ENCODE peak calls at places on chromosome 7, in six cellular contexts. One of them, this sample, is unnamed.

GRCh38 chr7:29071203-29071804 is 75.0 kb downstream of the CPVL start:
- DNase-seq in GM20000: no peak
- DNase-seq in body of pancreas: no peak
- DNase-seq in B cell: no peak
- DNase-seq in CD4-positive, alpha-beta T cell: no peak
- DNase-seq in astrocyte of the spinal cord: no peak
- DNase-seq in this sample: no peak

GRCh38 chr7:116052006-116052405 is 21.4 kb upstream of the TFEC start:
- DNase-seq in GM20000: no peak
- DNase-seq in body of pancreas: no peak
- DNase-seq in B cell: no peak
- DNase-seq in CD4-positive, alpha-beta T cell: no peak
- DNase-seq in astrocyte of the spinal cord: peak; percentile 7
- DNase-seq in this sample: no peak

GRCh38 chr7:159253657-159254056 is 109.0 kb upstream of the VIPR2 start:
- DNase-seq in GM20000: no peak
- DNase-seq in body of pancreas: no peak
- DNase-seq in B cell: no peak
- DNase-seq in CD4-positive, alpha-beta T cell: no peak
- DNase-seq in astrocyte of the spinal cord: no peak
- DNase-seq in this sample: no peak

GRCh38 chr7:143385891-143386781 is 5.0 kb downstream of the ZYX start:
- DNase-seq in GM20000: no peak
- DNase-seq in body of pancreas: no peak
- DNase-seq in B cell: no peak
- DNase-seq in CD4-positive, alpha-beta T cell: no peak
- DNase-seq in astrocyte of the spinal cord: no peak
- DNase-seq in this sample: peak; percentile 20

GRCh38 chr7:99997545-99998137 is 17.8 kb upstream of the ZKSCAN1 start:
- DNase-seq in GM20000: peak; percentile 69
- DNase-seq in body of pancreas: peak; percentile 67
- DNase-seq in B cell: peak; percentile 65
- DNase-seq in CD4-positive, alpha-beta T cell: peak; percentile 55
- DNase-seq in astrocyte of the spinal cord: peak; percentile 27
- DNase-seq in this sample: peak; percentile 77

GRCh38 chr7:46363688-46364087 is 442.6 kb upstream of the IGFBP3 start:
- DNase-seq in GM20000: no peak
- DNase-seq in body of pancreas: peak; percentile 39
- DNase-seq in B cell: no peak
- DNase-seq in CD4-positive, alpha-beta T cell: no peak
- DNase-seq in astrocyte of the spinal cord: no peak
- DNase-seq in this sample: no peak

GRCh38 chr7:96199421-96199820 is 122.5 kb downstream of the SLC25A13 start:
- DNase-seq in GM20000: no peak
- DNase-seq in body of pancreas: no peak
- DNase-seq in B cell: no peak
- DNase-seq in CD4-positive, alpha-beta T cell: no peak
- DNase-seq in astrocyte of the spinal cord: peak; percentile 15
- DNase-seq in this sample: no peak

GRCh38 chr7:55444786-55445185 is 79.6 kb downstream of the LANCL2 start:
- DNase-seq in GM20000: no peak
- DNase-seq in body of pancreas: no peak
- DNase-seq in B cell: no peak
- DNase-seq in CD4-positive, alpha-beta T cell: no peak
- DNase-seq in astrocyte of the spinal cord: no peak
- DNase-seq in this sample: no peak

GRCh38 chr7:155840909-155841308 is 28.6 kb upstream of the SHH start:
- DNase-seq in GM20000: no peak
- DNase-seq in body of pancreas: no peak
- DNase-seq in B cell: no peak
- DNase-seq in CD4-positive, alpha-beta T cell: no peak
- DNase-seq in astrocyte of the spinal cord: no peak
- DNase-seq in this sample: no peak

GRCh38 chr7:134916428-134916883 is 69.9 kb upstream of the AGBL3 start:
- DNase-seq in GM20000: no peak
- DNase-seq in body of pancreas: no peak
- DNase-seq in B cell: no peak
- DNase-seq in CD4-positive, alpha-beta T cell: no peak
- DNase-seq in astrocyte of the spinal cord: no peak
- DNase-seq in this sample: no peak

GRCh38 chr7:140391634-140392033 is 6.7 kb downstream of the SLC37A3 start:
- DNase-seq in GM20000: no peak
- DNase-seq in body of pancreas: no peak
- DNase-seq in B cell: no peak
- DNase-seq in CD4-positive, alpha-beta T cell: no peak
- DNase-seq in astrocyte of the spinal cord: no peak
- DNase-seq in this sample: no peak

GRCh38 chr7:96973986-96974385 is 31.4 kb upstream of the DLX6 start:
- DNase-seq in GM20000: no peak
- DNase-seq in body of pancreas: no peak
- DNase-seq in B cell: no peak
- DNase-seq in CD4-positive, alpha-beta T cell: no peak
- DNase-seq in astrocyte of the spinal cord: peak; percentile 64
- DNase-seq in this sample: no peak

GRCh38 chr7:35241431-35241830 is 12.5 kb downstream of the TBX20 start:
- DNase-seq in GM20000: no peak
- DNase-seq in body of pancreas: no peak
- DNase-seq in B cell: no peak
- DNase-seq in CD4-positive, alpha-beta T cell: no peak
- DNase-seq in astrocyte of the spinal cord: no peak
- DNase-seq in this sample: no peak

GRCh38 chr7:106480161-106480579 is 180.8 kb downstream of the CCDC71L start:
- DNase-seq in GM20000: no peak
- DNase-seq in body of pancreas: no peak
- DNase-seq in B cell: no peak
- DNase-seq in CD4-positive, alpha-beta T cell: no peak
- DNase-seq in astrocyte of the spinal cord: no peak
- DNase-seq in this sample: peak; percentile 32

GRCh38 chr7:106285801-106286492 is 1.2 kb upstream of the NAMPT start:
- DNase-seq in GM20000: peak; percentile 66
- DNase-seq in body of pancreas: no peak
- DNase-seq in B cell: no peak
- DNase-seq in CD4-positive, alpha-beta T cell: no peak
- DNase-seq in astrocyte of the spinal cord: peak; percentile 55
- DNase-seq in this sample: peak; percentile 70

GRCh38 chr7:112892263-112892662 is 102.1 kb upstream of the TMEM168 start:
- DNase-seq in GM20000: no peak
- DNase-seq in body of pancreas: peak; percentile 16
- DNase-seq in B cell: no peak
- DNase-seq in CD4-positive, alpha-beta T cell: no peak
- DNase-seq in astrocyte of the spinal cord: peak; percentile 46
- DNase-seq in this sample: no peak

GRCh38 chr7:41010967-41011366 is 691.9 kb downstream of the INHBA start:
- DNase-seq in GM20000: no peak
- DNase-seq in body of pancreas: no peak
- DNase-seq in B cell: no peak
- DNase-seq in CD4-positive, alpha-beta T cell: no peak
- DNase-seq in astrocyte of the spinal cord: no peak
- DNase-seq in this sample: no peak

GRCh38 chr7:134890246-134891240 is 95.8 kb upstream of the AGBL3 start:
- DNase-seq in GM20000: no peak
- DNase-seq in body of pancreas: no peak
- DNase-seq in B cell: no peak
- DNase-seq in CD4-positive, alpha-beta T cell: no peak
- DNase-seq in astrocyte of the spinal cord: peak; percentile 85
- DNase-seq in this sample: no peak

GRCh38 chr7:75533926-75534325 is 41.8 kb downstream of the SPDYE5 start:
- DNase-seq in GM20000: no peak
- DNase-seq in body of pancreas: no peak
- DNase-seq in B cell: no peak
- DNase-seq in CD4-positive, alpha-beta T cell: no peak
- DNase-seq in astrocyte of the spinal cord: no peak
- DNase-seq in this sample: no peak

GRCh38 chr7:99693427-99694200 is 13.8 kb upstream of the CYP3A5 start:
- DNase-seq in GM20000: no peak
- DNase-seq in body of pancreas: peak; percentile 77
- DNase-seq in B cell: no peak
- DNase-seq in CD4-positive, alpha-beta T cell: no peak
- DNase-seq in astrocyte of the spinal cord: no peak
- DNase-seq in this sample: no peak

GRCh38 chr7:11786186-11786585 is 45.8 kb downstream of the THSD7A start:
- DNase-seq in GM20000: no peak
- DNase-seq in body of pancreas: no peak
- DNase-seq in B cell: no peak
- DNase-seq in CD4-positive, alpha-beta T cell: no peak
- DNase-seq in astrocyte of the spinal cord: peak; percentile 93
- DNase-seq in this sample: no peak
- TF ChIP-seq CTCF in GM20000: no peak
- TF ChIP-seq CTCF in body of pancreas: no peak
- TF ChIP-seq CTCF in B cell: no peak
- TF ChIP-seq CTCF in CD4-positive, alpha-beta T cell: no peak
- TF ChIP-seq CTCF in astrocyte of the spinal cord: no peak
- TF ChIP-seq CTCF in this sample: no peak

GRCh38 chr7:36276428-36277246 is 113.0 kb upstream of the ANLN start:
- DNase-seq in GM20000: no peak
- DNase-seq in body of pancreas: no peak
- DNase-seq in B cell: no peak
- DNase-seq in CD4-positive, alpha-beta T cell: no peak
- DNase-seq in astrocyte of the spinal cord: no peak
- DNase-seq in this sample: no peak

GRCh38 chr7:36277247-36277542 is 112.5 kb upstream of the ANLN start:
- DNase-seq in GM20000: no peak
- DNase-seq in body of pancreas: no peak
- DNase-seq in B cell: no peak
- DNase-seq in CD4-positive, alpha-beta T cell: no peak
- DNase-seq in astrocyte of the spinal cord: no peak
- DNase-seq in this sample: no peak

GRCh38 chr7:36273836-36274235 is 115.8 kb upstream of the ANLN start:
- DNase-seq in GM20000: no peak
- DNase-seq in body of pancreas: no peak
- DNase-seq in B cell: no peak
- DNase-seq in CD4-positive, alpha-beta T cell: no peak
- DNase-seq in astrocyte of the spinal cord: no peak
- DNase-seq in this sample: no peak

GRCh38 chr7:36278069-36278766 is 111.4 kb upstream of the ANLN start:
- DNase-seq in GM20000: no peak
- DNase-seq in body of pancreas: no peak
- DNase-seq in B cell: no peak
- DNase-seq in CD4-positive, alpha-beta T cell: no peak
- DNase-seq in astrocyte of the spinal cord: no peak
- DNase-seq in this sample: no peak

DNA sequence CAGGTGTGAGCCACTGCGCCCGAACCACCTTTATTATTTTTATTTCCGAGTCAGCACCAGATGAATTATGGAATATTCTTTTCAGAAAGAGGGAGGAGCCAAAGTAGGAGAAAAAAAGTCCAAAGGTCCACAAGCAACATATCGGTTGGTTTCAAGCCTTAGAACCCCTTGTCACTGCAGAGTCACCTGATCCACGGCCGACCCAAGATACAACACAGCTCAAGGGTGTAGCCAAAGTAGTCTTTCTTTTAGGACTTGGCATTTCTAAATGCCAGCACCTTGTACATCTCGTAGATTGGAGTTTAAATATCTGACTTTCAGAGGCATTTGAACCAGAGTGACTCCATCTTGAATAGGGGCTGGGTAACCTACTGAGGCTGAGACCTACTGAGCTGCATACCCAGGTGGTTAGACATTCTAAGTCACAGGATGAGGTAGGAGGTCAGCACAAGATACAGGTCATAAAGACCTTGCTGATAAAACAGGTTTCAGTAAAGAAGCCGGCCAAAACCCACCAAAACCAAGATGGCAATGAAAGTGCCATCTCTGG is 113.9 kb upstream of the ANLN start:
- DNase-seq in GM20000: no peak
- DNase-seq in body of pancreas: no peak
- DNase-seq in B cell: no peak
- DNase-seq in CD4-positive, alpha-beta T cell: no peak
- DNase-seq in astrocyte of the spinal cord: no peak
- DNase-seq in this sample: no peak
- TF ChIP-seq CTCF in GM20000: no peak
- TF ChIP-seq CTCF in body of pancreas: no peak
- TF ChIP-seq CTCF in B cell: no peak
- TF ChIP-seq CTCF in CD4-positive, alpha-beta T cell: no peak
- TF ChIP-seq CTCF in astrocyte of the spinal cord: no peak
- TF ChIP-seq CTCF in this sample: no peak

GRCh38 chr7:1920266-1920681 is 250.2 kb downstream of the ELFN1 start:
- DNase-seq in GM20000: peak; percentile 77
- DNase-seq in body of pancreas: peak; percentile 35
- DNase-seq in B cell: peak; percentile 71
- DNase-seq in CD4-positive, alpha-beta T cell: peak; percentile 35
- DNase-seq in astrocyte of the spinal cord: no peak
- DNase-seq in this sample: peak; percentile 72

GRCh38 chr7:1918881-1919525 is 248.9 kb downstream of the ELFN1 start:
- DNase-seq in GM20000: no peak
- DNase-seq in body of pancreas: no peak
- DNase-seq in B cell: no peak
- DNase-seq in CD4-positive, alpha-beta T cell: no peak
- DNase-seq in astrocyte of the spinal cord: no peak
- DNase-seq in this sample: no peak

GRCh38 chr7:1922071-1922869 is 252.2 kb downstream of the ELFN1 start:
- DNase-seq in GM20000: no peak
- DNase-seq in body of pancreas: no peak
- DNase-seq in B cell: no peak
- DNase-seq in CD4-positive, alpha-beta T cell: no peak
- DNase-seq in astrocyte of the spinal cord: peak; percentile 43
- DNase-seq in this sample: no peak

GRCh38 chr7:1919539-1920265 is 249.6 kb downstream of the ELFN1 start:
- DNase-seq in GM20000: no peak
- DNase-seq in body of pancreas: peak; percentile 86
- DNase-seq in B cell: no peak
- DNase-seq in CD4-positive, alpha-beta T cell: no peak
- DNase-seq in astrocyte of the spinal cord: no peak
- DNase-seq in this sample: no peak

GRCh38 chr7:1920886-1921285 is 250.8 kb downstream of the ELFN1 start:
- DNase-seq in GM20000: no peak
- DNase-seq in body of pancreas: no peak
- DNase-seq in B cell: no peak
- DNase-seq in CD4-positive, alpha-beta T cell: no peak
- DNase-seq in astrocyte of the spinal cord: no peak
- DNase-seq in this sample: no peak
- TF ChIP-seq CTCF in GM20000: no peak
- TF ChIP-seq CTCF in body of pancreas: no peak
- TF ChIP-seq CTCF in B cell: no peak
- TF ChIP-seq CTCF in CD4-positive, alpha-beta T cell: no peak
- TF ChIP-seq CTCF in astrocyte of the spinal cord: no peak
- TF ChIP-seq CTCF in this sample: no peak

DNA sequence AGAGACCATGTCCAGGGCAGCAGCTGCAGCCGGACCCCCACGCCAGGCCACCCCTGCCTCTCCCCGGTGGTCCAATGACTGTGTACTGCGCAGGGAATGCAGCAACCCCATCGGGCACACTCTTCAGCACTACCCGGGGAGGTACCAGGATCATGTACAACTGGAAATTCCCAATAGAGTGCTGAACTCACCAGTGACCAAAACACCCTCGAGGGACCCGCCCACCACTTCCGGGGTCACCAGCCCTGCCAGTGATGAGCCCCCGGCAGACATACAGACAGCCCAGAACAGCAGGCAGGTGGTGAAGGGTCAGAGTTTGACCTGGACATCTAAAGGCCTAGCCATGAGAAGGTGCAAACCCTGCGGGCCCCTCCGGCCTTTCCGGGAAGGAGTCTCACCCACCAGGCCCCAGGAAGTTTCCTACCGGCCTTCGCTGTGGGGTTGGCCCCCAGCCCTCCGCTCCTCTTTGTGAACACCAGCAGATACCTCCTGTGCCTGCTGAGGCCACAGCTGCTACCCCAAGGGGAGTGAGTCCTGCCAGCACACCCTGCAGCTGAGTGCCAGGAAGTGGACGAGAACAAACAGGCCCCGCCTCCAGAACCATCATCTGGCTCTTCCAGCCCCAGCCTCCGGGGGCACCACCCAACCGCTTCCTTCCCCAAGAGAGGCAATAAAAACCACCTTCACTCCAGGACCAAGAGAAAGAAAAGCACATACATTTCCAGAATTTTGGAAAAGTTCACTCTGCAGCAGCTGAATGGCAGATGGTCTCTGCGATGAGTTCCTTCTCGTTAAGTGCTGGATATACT is 5.0 kb upstream of the ANKRD61 start:
- DNase-seq in GM20000: peak; percentile 69
- DNase-seq in body of pancreas: peak; percentile 64
- DNase-seq in B cell: peak; percentile 79
- DNase-seq in CD4-positive, alpha-beta T cell: peak; percentile 54
- DNase-seq in astrocyte of the spinal cord: peak; percentile 29
- DNase-seq in this sample: peak; percentile 70
- TF ChIP-seq CTCF in GM20000: no peak
- TF ChIP-seq CTCF in body of pancreas: no peak
- TF ChIP-seq CTCF in B cell: peak; percentile 41
- TF ChIP-seq CTCF in CD4-positive, alpha-beta T cell: peak; percentile 49
- TF ChIP-seq CTCF in astrocyte of the spinal cord: peak; percentile 24
- TF ChIP-seq CTCF in this sample: peak; percentile 35